ENCODE peak calls at places on chromosomes 11 and 22, in four cellular contexts. N is cardiac muscle cell; G is IMR-90; M is CD8-positive, alpha-beta memory T cell. X is an unnamed sample.

GRCh38 chr11:23932485-23932898 is 564.4 kb upstream of the LUZP2 start:
- DNase-seq in M (no peak), N (peak), G (peak), X (no peak)

GRCh38 chr22:35328472-35328885 is 28.8 kb downstream of the TOM1 start:
- DNase-seq in N (no peak), M (no peak), G (no peak), X (peak)

GRCh38 chr11:68941324-68942089 is 37.8 kb downstream of the IGHMBP2 start:
- DNase-seq in G (no peak), N (no peak), M (no peak), X (peak)

GRCh38 chr11:96015911-96016565 is 92.1 kb upstream of the MTMR2 start:
- DNase-seq in M (peak), N (no peak), G (no peak), X (no peak)

GRCh38 chr11:28838741-28839140 is 730.6 kb downstream of the METTL15 start:
- DNase-seq in M (no peak), G (peak), N (peak), X (no peak)

GRCh38 chr11:69417211-69418085 is 64.0 kb upstream of the LINC01488 start:
- DNase-seq in G (no peak), M (no peak), N (no peak), X (peak)

GRCh38 chr22:18013436-18013835 is 10.9 kb downstream of the MICAL3 start:
- DNase-seq in G (no peak), M (no peak), N (no peak), X (no peak)

GRCh38 chr11:131666006-131666405 is 295.6 kb downstream of the NTM start:
- DNase-seq in G (no peak), M (no peak), N (no peak), X (no peak)

GRCh38 chr11:32888805-32889204 is 3.8 kb upstream of the QSER1 start:
- DNase-seq in M (no peak), G (peak), N (peak), X (no peak)

GRCh38 chr11:126419801-126420729 is 64.6 kb downstream of the ST3GAL4 start:
- DNase-seq in G (peak), M (no peak), N (peak), X (no peak)

GRCh38 chr11:69312418-69313399 is 18.8 kb downstream of the MYEOV start:
- DNase-seq in N (peak), G (no peak), M (no peak), X (no peak)

GRCh38 chr11:116229581-116229980 is 543.2 kb downstream of the BUD13 start:
- DNase-seq in G (no peak), N (no peak), M (no peak), X (no peak)

GRCh38 chr11:35917676-35918075 is 26.2 kb upstream of the LDLRAD3 start:
- DNase-seq in G (no peak), N (no peak), M (no peak), X (no peak)

GRCh38 chr11:105046898-105047579 is 1.9 kb upstream of the CARD16 start:
- DNase-seq in M (no peak), G (peak), N (peak), X (no peak)

GRCh38 chr11:112467721-112468120 is 207.1 kb upstream of the PLET1 start:
- DNase-seq in G (no peak), N (no peak), M (no peak), X (no peak)

GRCh38 chr11:77695417-77695816 is 57.8 kb upstream of the CLNS1A start:
- DNase-seq in M (no peak), G (no peak), N (no peak), X (no peak)

GRCh38 chr11:10640308-10640707 is 53.2 kb downstream of the IRAG1 start:
- DNase-seq in G (no peak), N (no peak), M (no peak), X (no peak)

GRCh38 chr11:118607401-118608267 is at the start of gene PHLDB1:
- DNase-seq in N (peak), G (peak), M (peak), X (peak)

GRCh38 chr11:113345978-113346377 is 31.6 kb downstream of the TTC12 start:
- DNase-seq in N (peak), G (peak), M (no peak), X (no peak)

GRCh38 chr11:48141475-48142100 is 75.0 kb upstream of the OR4B1 start:
- DNase-seq in G (no peak), N (peak), M (no peak), X (no peak)

GRCh38 chr11:63602296-63602695 is 11.9 kb downstream of the PLAAT3 start:
- DNase-seq in M (no peak), N (peak), G (peak), X (no peak)

GRCh38 chr11:5940748-5941147 is 1.3 kb upstream of the OR56A3 start:
- DNase-seq in M (no peak), G (no peak), N (no peak), X (no peak)

GRCh38 chr11:29507381-29507780 is 509.4 kb downstream of the KCNA4 start:
- DNase-seq in N (no peak), G (no peak), M (no peak), X (no peak)

GRCh38 chr11:1153105-1153950 is 4.4 kb upstream of the MUC5AC start:
- DNase-seq in N (no peak), G (no peak), M (no peak), X (no peak)

GRCh38 chr11:15339302-15339701 is 224.6 kb downstream of the INSC start:
- DNase-seq in G (no peak), M (no peak), N (no peak), X (no peak)

GRCh38 chr11:83093634-83094033 is 21.9 kb upstream of the RAB30 start:
- DNase-seq in M (no peak), G (no peak), N (no peak), X (no peak)

GRCh38 chr11:120186799-120187591 is 23.8 kb upstream of the OAF start:
- DNase-seq in M (no peak), N (peak), G (peak), X (peak)

GRCh38 chr11:60625262-60625661 is 74.2 kb upstream of the MS4A8 start:
- DNase-seq in N (peak), G (peak), M (no peak), X (no peak)

GRCh38 chr22:39356464-39356863 is 6.7 kb downstream of the SYNGR1 start:
- DNase-seq in G (no peak), N (no peak), M (no peak), X (no peak)

GRCh38 chr11:123057604-123058305 is 4.2 kb downstream of the HSPA8 start:
- DNase-seq in G (no peak), M (peak), N (no peak), X (no peak)

GRCh38 chr22:46033256-46034200 is 56.6 kb upstream of the WNT7B start:
- DNase-seq in M (no peak), N (no peak), G (peak), X (peak)

GRCh38 chr22:35685731-35686130 is 31.9 kb upstream of the APOL5 start:
- DNase-seq in M (no peak), N (peak), G (peak), X (no peak)

GRCh38 chr22:42500164-42500835 is 19.3 kb downstream of the RRP7A start:
- DNase-seq in G (peak), N (peak), M (peak), X (peak)

GRCh38 chr11:76391039-76391438 is 9.9 kb downstream of the GVQW3 start:
- DNase-seq in M (no peak), G (no peak), N (no peak), X (no peak)

GRCh38 chr11:57427692-57428082 is 766 bp upstream of the SLC43A3 start:
- DNase-seq in G (peak), M (no peak), N (peak), X (no peak)

GRCh38 chr22:40403141-40403540 is 32.7 kb downstream of the SGSM3 start:
- DNase-seq in M (no peak), G (no peak), N (no peak), X (no peak)

GRCh38 chr11:113477321-113477720 is 2.1 kb upstream of the DRD2 start:
- DNase-seq in M (no peak), G (no peak), N (peak), X (no peak)

GRCh38 chr11:68014157-68014965 is 4.2 kb downstream of the ALDH3B1 start:
- DNase-seq in N (peak), G (peak), M (no peak), X (no peak)

GRCh38 chr22:25739659-25740344 is 2.2 kb upstream of the MYO18B start:
- DNase-seq in M (no peak), G (no peak), N (no peak), X (no peak)

GRCh38 chr11:44507896-44508440 is 57.5 kb upstream of the CD82 start:
- DNase-seq in M (no peak), N (no peak), G (no peak), X (no peak)

GRCh38 chr11:44506375-44507016 is 59.0 kb upstream of the CD82 start:
- DNase-seq in M (no peak), G (no peak), N (no peak), X (no peak)

GRCh38 chr11:44510372-44510771 is 55.1 kb upstream of the CD82 start:
- DNase-seq in G (no peak), N (no peak), M (no peak), X (no peak)

GRCh38 chr11:44507491-44507890 is 58.0 kb upstream of the CD82 start:
- DNase-seq in G (no peak), M (no peak), N (no peak), X (no peak)

DNA sequence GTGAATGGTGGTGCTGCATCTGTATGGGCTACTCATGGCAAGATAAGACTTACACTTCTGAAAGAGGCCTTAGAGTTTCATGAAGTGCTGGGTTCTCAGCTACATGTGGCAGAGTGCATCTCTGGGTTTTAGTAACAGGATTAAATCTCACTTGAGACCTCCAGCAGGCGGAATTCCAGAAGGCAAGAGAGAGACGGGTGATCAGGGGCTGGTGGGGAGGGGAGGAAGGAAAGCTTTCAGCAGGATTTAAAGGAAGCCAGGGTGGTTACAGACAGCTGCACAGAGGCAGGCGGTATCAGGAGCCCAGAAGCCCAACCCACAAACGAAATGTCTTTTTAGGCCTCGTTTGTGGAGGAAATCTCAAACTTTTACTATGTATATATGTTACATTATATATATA is 56.2 kb upstream of the CD82 start:
- DNase-seq in M (no peak), G (no peak), N (no peak), X (no peak)
- H3K27ac ChIP-seq in M (no peak), G (no peak), N (no peak), X (no peak)

DNA sequence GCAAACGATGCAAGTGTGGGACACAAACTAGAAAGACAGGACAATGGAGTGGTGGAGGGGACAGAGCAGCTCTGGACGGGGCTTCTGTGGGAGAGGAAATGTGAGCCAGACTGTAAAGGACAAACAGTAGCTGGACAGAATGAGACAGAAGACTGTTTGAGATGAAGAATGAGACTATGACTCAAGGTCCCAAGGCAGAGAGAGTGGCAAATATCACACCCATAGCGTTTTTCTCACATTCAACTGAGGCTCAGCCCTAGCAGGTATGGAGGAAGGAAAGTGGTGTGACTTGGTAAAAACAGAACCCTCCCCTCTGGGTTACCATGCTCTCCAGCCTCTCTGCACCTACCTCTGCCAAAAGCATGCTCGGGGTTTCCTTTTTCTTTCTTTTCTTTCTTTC is 96.5 kb downstream of the RPL27A start:
- DNase-seq in N (no peak), M (no peak), G (no peak), X (no peak)
- H3K27ac ChIP-seq in N (peak), M (no peak), G (no peak), X (no peak)

DNA sequence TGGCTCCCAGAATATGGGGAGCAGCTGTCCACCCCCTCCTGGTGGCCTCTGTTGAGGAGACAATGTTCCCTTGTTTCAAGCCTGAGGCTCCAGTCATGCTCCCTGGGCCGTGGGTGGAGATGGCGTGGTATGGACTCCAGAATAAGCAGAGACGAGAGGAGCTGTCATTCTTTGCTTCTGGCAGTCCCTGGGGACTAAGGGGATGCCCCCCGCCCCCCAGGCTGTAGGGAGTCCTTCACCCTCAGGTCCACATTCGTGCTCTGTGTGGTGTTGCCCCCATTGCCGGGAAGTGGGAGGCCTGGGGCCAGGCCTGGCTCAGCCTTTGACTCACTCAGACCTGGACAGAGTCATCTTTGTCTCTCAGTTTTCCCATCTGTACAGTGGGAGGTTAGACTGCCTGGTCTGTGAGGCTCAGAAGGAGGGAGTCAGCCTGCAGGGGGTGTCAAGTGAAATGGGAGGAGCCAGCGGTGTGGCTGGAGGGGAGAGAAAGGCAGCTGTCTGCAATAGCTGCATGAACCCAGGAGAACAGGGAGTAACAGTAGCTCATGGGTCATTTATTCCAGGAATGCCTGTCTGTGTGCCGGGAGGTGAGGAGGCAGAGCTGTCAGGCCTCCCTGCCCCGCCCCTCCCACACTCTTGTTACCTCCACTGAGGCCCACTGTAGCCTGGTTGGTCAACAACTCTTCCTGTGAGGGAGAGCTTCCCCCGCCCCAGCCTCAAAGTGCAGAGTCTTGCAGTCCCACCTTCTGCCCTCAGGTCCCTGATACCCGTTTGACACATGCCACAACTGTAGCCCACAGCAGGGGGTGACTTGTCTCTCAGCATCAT is 6.3 kb downstream of the ARHGEF17 start:
- DNase-seq in N (peak), M (no peak), G (peak), X (no peak)
- H3K27ac ChIP-seq in N (peak), M (no peak), G (peak), X (peak)

DNA sequence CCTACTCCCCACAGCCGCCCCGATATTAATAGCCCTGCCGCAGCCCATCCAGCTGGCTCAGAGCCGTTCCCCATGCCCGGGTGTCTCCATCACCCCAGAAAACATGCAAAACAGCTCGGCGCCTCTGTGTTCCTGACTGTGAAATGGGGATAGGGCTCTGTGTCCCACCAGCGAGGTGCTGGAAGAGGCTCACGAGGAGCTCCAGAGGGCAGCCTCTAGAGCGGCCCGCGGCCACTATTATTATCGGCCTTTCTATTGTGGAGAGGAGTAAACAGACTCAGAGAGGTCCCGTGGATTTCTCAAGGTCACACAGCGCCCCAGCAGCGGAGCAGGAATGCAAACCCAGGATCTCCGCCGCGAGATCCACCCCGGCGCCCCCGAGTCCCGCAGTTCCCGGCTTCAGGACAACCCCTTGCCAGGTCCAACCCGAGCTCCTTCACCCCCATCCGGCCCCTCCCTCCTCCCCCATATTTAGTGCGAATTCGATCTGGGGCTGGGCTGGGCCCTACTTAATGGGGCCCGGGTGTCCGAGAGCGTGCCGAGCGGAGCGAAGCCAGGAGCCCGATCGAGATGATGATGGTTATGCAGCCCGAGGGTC is at the start of gene ACTN3:
- DNase-seq in M (no peak), G (no peak), N (peak), X (peak)
- H3K27ac ChIP-seq in M (peak), G (no peak), N (peak), X (peak)

DNA sequence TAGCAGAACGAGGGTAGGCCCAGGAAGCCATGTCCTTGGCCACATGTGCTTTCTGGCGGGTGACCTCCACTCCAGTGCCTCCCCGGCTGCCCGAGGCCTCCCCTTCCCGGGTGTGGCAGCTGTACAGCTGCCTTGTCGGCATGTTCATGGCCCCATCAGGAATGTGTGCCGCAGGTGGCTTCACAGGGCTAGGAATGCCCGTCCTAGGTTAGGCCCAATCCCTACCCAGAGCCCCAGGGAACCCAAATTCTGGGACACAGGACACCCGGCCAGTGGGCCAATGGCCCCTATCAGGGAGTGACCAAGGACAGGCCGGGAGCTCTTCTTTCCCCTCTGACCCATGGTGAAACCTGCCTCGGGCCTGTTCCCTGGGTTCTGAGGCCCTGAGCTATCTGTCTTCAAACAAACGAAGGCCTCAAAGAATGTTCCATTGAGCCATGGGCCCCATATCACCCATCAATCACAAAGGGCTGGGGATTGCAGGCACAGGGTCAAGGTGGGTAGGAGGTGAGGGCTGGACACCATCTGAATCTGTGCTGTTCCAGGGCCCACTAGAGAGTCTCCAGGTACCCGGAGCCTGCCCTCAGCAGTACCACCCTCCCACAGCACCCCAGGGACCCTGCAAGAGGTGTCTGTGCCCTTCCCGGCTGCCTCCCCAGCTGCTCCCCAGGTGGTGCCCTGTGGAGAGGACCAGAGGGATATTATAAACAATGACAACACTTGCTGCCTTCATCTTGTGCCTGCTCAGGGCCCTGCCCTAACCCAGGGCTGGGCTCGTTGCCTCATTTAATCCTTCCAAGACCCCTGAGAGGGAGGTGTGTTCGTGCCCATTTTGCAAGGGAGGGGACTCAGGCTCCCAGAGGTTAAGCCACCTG is 4.1 kb upstream of the CDKN1C start:
- DNase-seq in N (no peak), M (no peak), G (no peak), X (peak)
- H3K27ac ChIP-seq in N (no peak), M (no peak), G (no peak), X (no peak)